ENCODE peak calls at places on chromosomes 6 and 20, in four cellular contexts. Q is upper lobe of left lung, E is mucosa of descending colon, W is small intestine. M is an unnamed sample.

GRCh38 chr6:164926686-164927085 is 382.7 kb downstream of the C6orf118 start:
- DNase-seq in Q (no peak), W (no peak), E (no peak), M (no peak)

GRCh38 chr20:40892642-40893041 is 136.0 kb upstream of the TOP1 start:
- DNase-seq in E (no peak), Q (no peak), W (no peak), M (no peak)

GRCh38 chr6:5143625-5144311 is 58.6 kb downstream of the PPP1R3G start:
- DNase-seq in Q (peak; percentile 85), W (peak; percentile 80), E (peak; percentile 98), M (peak; percentile 88)

GRCh38 chr20:31605902-31606677 is 1.0 kb downstream of the ID1 start:
- DNase-seq in W (no peak), Q (peak; percentile 31), E (peak; percentile 46), M (peak; percentile 70)

GRCh38 chr6:15254074-15254975 is 8.5 kb downstream of the JARID2 start:
- DNase-seq in E (no peak), Q (no peak), W (no peak), M (no peak)

GRCh38 chr20:46523696-46524328 is 10.5 kb upstream of the ZNF334 start:
- DNase-seq in Q (no peak), W (no peak), E (peak; percentile 11), M (no peak)

GRCh38 chr20:44618318-44618731 is 33.2 kb downstream of the ADA start:
- DNase-seq in E (peak; percentile 54), W (peak; percentile 62), Q (peak; percentile 34), M (peak; percentile 66)

GRCh38 chr6:134503542-134504281 is 185.8 kb upstream of the SGK1 start:
- DNase-seq in E (no peak), W (peak; percentile 22), Q (no peak), M (no peak)

GRCh38 chr6:144008501-144009245 is 614 bp upstream of the PLAGL1 start:
- DNase-seq in E (peak; percentile 12), Q (peak; percentile 33), W (no peak), M (peak; percentile 68)

GRCh38 chr20:25389858-25390537 is 637 bp downstream of the ABHD12 start:
- DNase-seq in Q (peak; percentile 58), W (peak; percentile 40), E (peak; percentile 44), M (peak; percentile 80)

GRCh38 chr6:169157474-169158181 is 96.0 kb downstream of the THBS2 start:
- DNase-seq in Q (no peak), W (no peak), E (no peak), M (no peak)

GRCh38 chr6:22545051-22545450 is 24.3 kb upstream of the HDGFL1 start:
- DNase-seq in E (no peak), Q (no peak), W (no peak), M (no peak)

GRCh38 chr6:79042088-79042798 is 35.8 kb downstream of the PHIP start:
- DNase-seq in E (no peak), W (peak; percentile 3), Q (no peak), M (no peak)

GRCh38 chr20:49283703-49284625 is 6.1 kb upstream of the ZNFX1 start:
- DNase-seq in W (no peak), Q (no peak), E (no peak), M (no peak)
- H3K9me3 ChIP-seq in W (peaks cover 1% of the 10 kb centered on the region), Q (peaks cover 22% of the 10 kb centered on the region), E (peaks cover 79% of the 10 kb centered on the region), M (peaks cover 29% of the 10 kb centered on the region)

DNA sequence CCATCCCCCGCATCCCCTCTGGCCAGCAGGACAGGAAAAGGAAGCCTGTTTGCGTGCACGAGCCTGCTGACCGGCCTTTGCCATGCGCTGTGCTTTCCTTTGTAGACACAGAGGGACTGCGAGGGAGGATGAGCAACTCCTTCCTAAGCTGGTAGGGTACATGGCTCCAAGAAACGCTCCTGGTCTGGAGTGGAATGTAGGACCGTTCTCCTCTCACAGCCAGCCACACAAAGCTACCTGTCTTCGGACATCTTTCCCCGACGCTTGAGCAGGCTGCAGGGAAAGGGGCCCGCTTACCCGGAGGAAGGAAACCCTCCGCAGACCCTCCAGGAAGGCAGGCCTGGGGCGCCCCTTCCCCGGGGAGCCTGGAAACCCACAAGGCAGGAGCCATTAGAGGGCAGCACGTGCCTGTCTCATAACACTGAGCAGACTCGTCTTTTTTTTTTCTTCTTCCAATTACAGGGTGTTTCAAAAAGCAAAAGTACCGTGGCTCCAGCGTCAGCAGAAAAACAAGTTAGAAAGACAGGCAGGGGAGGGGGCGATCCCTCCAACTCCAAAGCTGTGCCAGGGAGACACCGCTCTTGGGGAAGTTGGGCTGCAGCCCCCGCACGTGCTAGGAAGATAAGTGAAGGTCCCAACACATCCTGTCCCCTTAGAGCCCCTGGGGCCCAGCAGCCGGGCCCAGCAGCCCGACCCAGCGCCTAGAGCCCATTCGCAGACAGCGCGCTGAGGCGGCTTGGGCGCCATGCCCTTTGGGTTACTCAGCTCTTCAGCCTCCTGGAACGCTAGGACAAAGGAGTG is 136.0 kb downstream of the LY86 start:
- DNase-seq in W (peak; percentile 84), E (peak; percentile 92), Q (peak; percentile 81), M (peak; percentile 85)
- H3K4me3 ChIP-seq in W (peak overlapping the region; percentile 37), E (no peak overlapping the region), Q (peak overlapping the region; percentile 26), M (peak overlapping the region; percentile 43)

GRCh38 chr6:170227996-170228550 is 62.8 kb downstream of the DLL1 start:
- DNase-seq in E (no peak), W (no peak), Q (no peak), M (peak; percentile 46)

GRCh38 chr6:170229396-170229795 is 61.5 kb downstream of the DLL1 start:
- DNase-seq in Q (no peak), W (no peak), E (no peak), M (no peak)

GRCh38 chr6:170229851-170230519 is 60.9 kb downstream of the DLL1 start:
- DNase-seq in W (no peak), Q (peak; percentile 29), E (no peak), M (peak; percentile 63)

GRCh38 chr6:170227521-170227983 is 63.3 kb downstream of the DLL1 start:
- DNase-seq in E (no peak), W (no peak), Q (no peak), M (peak; percentile 57)

GRCh38 chr6:170228581-170229310 is 62.1 kb downstream of the DLL1 start:
- DNase-seq in E (no peak), Q (no peak), W (no peak), M (peak; percentile 59)
- H3K9me3 ChIP-seq in E (no peaks in the 10 kb centered on the region), Q (no peaks in the 10 kb centered on the region), W (no peaks in the 10 kb centered on the region), M (no peaks in the 10 kb centered on the region)

DNA sequence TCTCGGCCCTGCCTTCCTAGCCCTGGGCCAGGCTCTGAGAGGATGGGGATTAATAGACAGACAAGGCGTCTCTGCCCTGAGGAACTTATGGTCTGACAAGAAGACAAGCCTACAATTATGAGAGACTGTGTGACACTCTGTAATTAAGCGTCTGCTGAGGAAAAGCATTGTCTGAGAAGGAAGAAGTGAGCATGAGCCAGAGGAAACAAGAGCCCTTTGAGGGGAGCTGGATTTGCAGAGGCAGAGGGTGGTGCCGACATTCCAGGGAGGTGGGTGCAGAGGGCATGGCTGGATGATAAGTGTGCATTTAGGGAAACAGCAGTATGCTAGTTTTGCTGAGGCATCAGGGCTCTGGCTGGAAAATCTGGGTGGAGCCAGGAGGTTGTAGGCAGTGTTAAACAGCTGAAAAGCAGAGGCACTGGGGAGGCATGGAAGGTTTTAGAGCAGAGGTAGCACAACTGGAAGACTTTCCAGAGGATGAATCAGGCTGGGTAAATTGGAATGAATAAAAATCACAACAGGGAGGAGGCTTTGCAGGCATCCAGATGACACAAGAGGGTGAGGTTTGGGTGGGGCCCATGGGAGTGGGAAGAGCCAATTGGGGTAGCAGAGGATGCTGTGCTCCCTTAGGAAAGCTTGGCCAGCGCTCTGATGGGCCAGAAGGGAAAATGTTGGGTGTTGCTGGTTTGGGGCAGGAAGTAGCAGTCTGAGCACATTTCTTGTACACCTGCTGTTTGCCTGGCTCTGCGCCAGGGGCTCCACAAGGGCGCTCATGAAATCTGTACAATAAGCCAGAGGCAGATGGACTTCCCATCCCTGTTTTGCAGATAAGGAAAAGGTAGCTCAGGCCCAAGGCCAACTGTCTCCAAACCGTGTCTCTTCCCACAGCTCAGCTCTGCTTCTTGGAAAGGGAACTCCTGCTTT is 74.0 kb upstream of the MYL9 start:
- DNase-seq in W (peak; percentile 58), Q (peak; percentile 62), E (peak; percentile 78), M (no peak)
- H3K4me3 ChIP-seq in W (no peak overlapping the region), Q (no peak overlapping the region), E (no peak overlapping the region), M (no peak overlapping the region)

GRCh38 chr20:39825950-39826349 is 863.1 kb downstream of the MAFB start:
- DNase-seq in E (no peak), W (no peak), Q (no peak), M (no peak)
- H3K9me3 ChIP-seq in E (no peaks in the 10 kb centered on the region), W (no peaks in the 10 kb centered on the region), Q (no peaks in the 10 kb centered on the region), M (no peaks in the 10 kb centered on the region)

M was measured in upper lobe of right lung.